ENCODE peak calls at places on chromosomes 2 and 18, in eight cellular contexts. One of them, this sample, is unnamed.

GRCh38 chr2:120289221-120289906 is 36.7 kb downstream of the RALB start:
- DNase-seq in BE2C: no peak
- DNase-seq in T47D: no peak
- DNase-seq in fibroblast of gingiva: no peak
- DNase-seq in GM03348: peak
- DNase-seq in Panc1: no peak
- DNase-seq in iPS-NIHi11: peak
- DNase-seq in naive thymus-derived CD8-positive, alpha-beta T cell: no peak
- DNase-seq in this sample: no peak

GRCh38 chr2:240462073-240462703 is 26.7 kb downstream of the GPC1 start:
- DNase-seq in iPS-NIHi11: no peak
- DNase-seq in Panc1: no peak
- DNase-seq in GM03348: no peak
- DNase-seq in T47D: no peak
- DNase-seq in naive thymus-derived CD8-positive, alpha-beta T cell: no peak
- DNase-seq in BE2C: peak
- DNase-seq in fibroblast of gingiva: no peak
- DNase-seq in this sample: no peak

GRCh38 chr2:8215159-8215863 is 466.5 kb upstream of the ID2 start:
- DNase-seq in naive thymus-derived CD8-positive, alpha-beta T cell: no peak
- DNase-seq in GM03348: no peak
- DNase-seq in BE2C: no peak
- DNase-seq in Panc1: no peak
- DNase-seq in iPS-NIHi11: no peak
- DNase-seq in fibroblast of gingiva: no peak
- DNase-seq in T47D: no peak
- DNase-seq in this sample: no peak

GRCh38 chr2:120699292-120699691 is 36.4 kb upstream of the GLI2 start:
- DNase-seq in naive thymus-derived CD8-positive, alpha-beta T cell: no peak
- DNase-seq in fibroblast of gingiva: no peak
- DNase-seq in iPS-NIHi11: no peak
- DNase-seq in T47D: no peak
- DNase-seq in BE2C: no peak
- DNase-seq in Panc1: no peak
- DNase-seq in GM03348: no peak
- DNase-seq in this sample: no peak

GRCh38 chr18:70322928-70323327 is 34.1 kb downstream of the SOCS6 start:
- DNase-seq in fibroblast of gingiva: peak
- DNase-seq in naive thymus-derived CD8-positive, alpha-beta T cell: no peak
- DNase-seq in iPS-NIHi11: no peak
- DNase-seq in GM03348: no peak
- DNase-seq in T47D: no peak
- DNase-seq in Panc1: no peak
- DNase-seq in BE2C: no peak
- DNase-seq in this sample: no peak

GRCh38 chr2:36410681-36411080 is 55.1 kb downstream of the CRIM1 start:
- DNase-seq in GM03348: no peak
- DNase-seq in T47D: no peak
- DNase-seq in fibroblast of gingiva: no peak
- DNase-seq in naive thymus-derived CD8-positive, alpha-beta T cell: no peak
- DNase-seq in BE2C: no peak
- DNase-seq in Panc1: no peak
- DNase-seq in iPS-NIHi11: no peak
- DNase-seq in this sample: no peak

GRCh38 chr18:68803371-68803770 is 5.5 kb downstream of the CCDC102B start:
- DNase-seq in BE2C: no peak
- DNase-seq in GM03348: peak
- DNase-seq in T47D: no peak
- DNase-seq in fibroblast of gingiva: peak
- DNase-seq in Panc1: no peak
- DNase-seq in naive thymus-derived CD8-positive, alpha-beta T cell: no peak
- DNase-seq in iPS-NIHi11: no peak
- DNase-seq in this sample: peak

GRCh38 chr2:48515588-48515987 is 14.4 kb upstream of the STON1 start:
- DNase-seq in BE2C: no peak
- DNase-seq in Panc1: no peak
- DNase-seq in GM03348: no peak
- DNase-seq in naive thymus-derived CD8-positive, alpha-beta T cell: no peak
- DNase-seq in iPS-NIHi11: no peak
- DNase-seq in T47D: no peak
- DNase-seq in fibroblast of gingiva: peak
- DNase-seq in this sample: no peak

GRCh38 chr2:122683018-122683417 is 927.6 kb downstream of the TSN start:
- DNase-seq in naive thymus-derived CD8-positive, alpha-beta T cell: no peak
- DNase-seq in GM03348: no peak
- DNase-seq in T47D: peak
- DNase-seq in BE2C: no peak
- DNase-seq in iPS-NIHi11: no peak
- DNase-seq in Panc1: no peak
- DNase-seq in fibroblast of gingiva: no peak
- DNase-seq in this sample: no peak

GRCh38 chr2:217691516-217691915 is 311.3 kb downstream of the TNS1 start:
- DNase-seq in iPS-NIHi11: no peak
- DNase-seq in Panc1: no peak
- DNase-seq in BE2C: no peak
- DNase-seq in fibroblast of gingiva: no peak
- DNase-seq in T47D: no peak
- DNase-seq in GM03348: no peak
- DNase-seq in naive thymus-derived CD8-positive, alpha-beta T cell: no peak
- DNase-seq in this sample: no peak